ENCODE peak calls at places on chromosomes 6 and 20, in six cellular contexts. W is HTR-8/SVneo, Z is lower leg skin, Q is H7, K is suprapubic skin, M is PC-9. H is an unnamed sample.

GRCh38 chr6:73017473-73017872 is 207.8 kb downstream of the KHDC1L start:
- DNase-seq in Z (no peak), M (no peak), K (no peak), Q (no peak), W (no peak), H (no peak)

GRCh38 chr20:2866236-2866635 is 7.0 kb upstream of the PTPRA start:
- DNase-seq in K (no peak), W (no peak), Z (peak; percentile 76), M (no peak), Q (no peak), H (no peak)

GRCh38 chr6:143271024-143271423 is 179.5 kb downstream of the ADAT2 start:
- DNase-seq in M (no peak), W (peak; percentile 12), Z (no peak), Q (no peak), K (no peak), H (no peak)

GRCh38 chr20:1489764-1490436 is 1.3 kb downstream of the SIRPB2 start:
- DNase-seq in W (no peak), Q (no peak), K (no peak), M (peak; percentile 65), Z (no peak), H (no peak)

GRCh38 chr20:23096986-23097520 is 10.9 kb upstream of the CD93 start:
- DNase-seq in Q (no peak), M (no peak), Z (no peak), W (no peak), K (no peak), H (peak; percentile 20)

GRCh38 chr6:119166024-119166782 is 87.7 kb upstream of the FAM184A start:
- DNase-seq in Q (no peak), M (no peak), Z (no peak), W (no peak), K (no peak), H (no peak)

GRCh38 chr6:39207421-39208232 is 21.6 kb downstream of the KCNK5 start:
- DNase-seq in K (no peak), W (no peak), Z (no peak), Q (no peak), M (no peak), H (no peak)

GRCh38 chr20:5863040-5863811 is 87.1 kb downstream of the TRMT6 start:
- DNase-seq in W (peak; percentile 71), Q (no peak), Z (no peak), M (no peak), K (no peak), H (no peak)

GRCh38 chr20:52267418-52267817 is 75.8 kb upstream of the ZFP64 start:
- DNase-seq in Z (no peak), K (no peak), M (no peak), W (no peak), Q (no peak), H (no peak)

GRCh38 chr6:159315562-159315961 is 146.4 kb downstream of the FNDC1 start:
- DNase-seq in W (no peak), M (no peak), Q (no peak), K (no peak), Z (no peak), H (no peak)

GRCh38 chr6:89596484-89596883 is 42.1 kb downstream of the LYRM2 start:
- DNase-seq in K (no peak), W (no peak), Q (no peak), M (no peak), Z (no peak), H (no peak)

GRCh38 chr6:111154981-111155380 is 67.7 kb downstream of the SLC16A10 start:
- DNase-seq in Q (no peak), W (no peak), Z (no peak), K (no peak), M (no peak), H (no peak)

GRCh38 chr6:159110013-159110412 is 59.2 kb upstream of the FNDC1 start:
- DNase-seq in Q (peak; percentile 74), W (peak; percentile 18), M (no peak), Z (peak; percentile 62), K (no peak), H (no peak)

GRCh38 chr6:34462561-34462971 is 3.3 kb upstream of the PACSIN1 start:
- DNase-seq in Z (no peak), M (peak; percentile 73), W (peak; percentile 61), K (no peak), Q (peak; percentile 82), H (no peak)

GRCh38 chr6:36999467-37000125 is 5.9 kb upstream of the FGD2 start:
- DNase-seq in M (no peak), W (no peak), Z (no peak), K (no peak), Q (no peak), H (no peak)

GRCh38 chr6:36131517-36132220 is 1.4 kb downstream of the MAPK13 start:
- DNase-seq in M (peak; percentile 69), K (no peak), W (peak; percentile 65), Q (peak; percentile 40), Z (peak; percentile 87), H (peak; percentile 87)

GRCh38 chr6:120077489-120077888 is 727.9 kb upstream of the MAN1A1 start:
- DNase-seq in W (no peak), Q (peak; percentile 4), M (no peak), K (no peak), Z (peak; percentile 64), H (no peak)

GRCh38 chr6:33583591-33584155 is 3.6 kb upstream of the BAK1 start:
- DNase-seq in W (no peak), Q (peak; percentile 86), M (no peak), Z (no peak), K (no peak), H (no peak)

GRCh38 chr6:109791301-109791700 is 100.2 kb downstream of the FIG4 start:
- DNase-seq in W (no peak), Q (peak; percentile 55), M (no peak), Z (no peak), K (no peak), H (no peak)

GRCh38 chr20:23687986-23688385 is 852 bp downstream of the CST4 start:
- DNase-seq in M (no peak), Q (no peak), W (no peak), K (no peak), Z (no peak), H (no peak)

GRCh38 chr20:39259010-39259803 is 297.1 kb downstream of the DHX35 start:
- DNase-seq in Q (no peak), W (no peak), Z (peak; percentile 50), K (no peak), M (no peak), H (no peak)

GRCh38 chr20:56566621-56567020 is 33.6 kb downstream of the FAM209B start:
- DNase-seq in Q (no peak), Z (no peak), W (no peak), K (no peak), M (peak; percentile 66), H (no peak)

GRCh38 chr20:48405909-48406308 is 421.9 kb downstream of the PREX1 start:
- DNase-seq in W (no peak), Z (no peak), M (no peak), K (no peak), Q (peak; percentile 73), H (no peak)

GRCh38 chr20:31630187-31630790 is 7.4 kb upstream of the COX4I2 start:
- DNase-seq in Z (no peak), Q (peak; percentile 19), W (no peak), K (no peak), M (no peak), H (no peak)

GRCh38 chr20:41135187-41135887 is 2.0 kb upstream of the PLCG1 start:
- DNase-seq in Q (peak; percentile 84), K (no peak), M (peak; percentile 59), W (peak; percentile 88), Z (no peak), H (peak; percentile 88)

GRCh38 chr20:34951652-34952051 is 4.0 kb downstream of the GSS start:
- DNase-seq in W (no peak), K (no peak), M (no peak), Z (no peak), Q (peak; percentile 50), H (no peak)

GRCh38 chr6:108726726-108727339 is 121.4 kb upstream of the ARMC2 start:
- DNase-seq in W (no peak), Z (peak; percentile 29), Q (no peak), K (peak; percentile 23), M (no peak), H (no peak)

GRCh38 chr20:54219751-54220426 is 12.0 kb downstream of the PFDN4 start:
- DNase-seq in Q (no peak), Z (no peak), W (peak; percentile 76), K (no peak), M (peak; percentile 12), H (no peak)

GRCh38 chr20:37803476-37804307 is 99.2 kb upstream of the VSTM2L start:
- DNase-seq in Q (no peak), K (no peak), M (no peak), W (no peak), Z (no peak), H (no peak)

GRCh38 chr6:44003345-44004061 is 123.7 kb downstream of the MRPL14 start:
- DNase-seq in Q (peak; percentile 78), K (no peak), Z (no peak), W (no peak), M (no peak), H (no peak)

GRCh38 chr6:3176562-3177355 is 19.4 kb upstream of the TUBB2A start:
- DNase-seq in Q (no peak), M (peak; percentile 50), Z (peak; percentile 84), W (peak; percentile 85), K (no peak), H (no peak)

GRCh38 chr6:146905313-146905712 is 298.9 kb upstream of the STXBP5 start:
- DNase-seq in W (no peak), M (peak; percentile 80), Q (no peak), Z (no peak), K (no peak), H (no peak)

GRCh38 chr20:47360489-47361267 is 4.2 kb upstream of the ZMYND8 start:
- DNase-seq in W (peak; percentile 86), K (peak; percentile 88), M (peak; percentile 84), Z (peak; percentile 96), Q (peak; percentile 82), H (peak; percentile 91)

GRCh38 chr20:325889-326644 is 715 bp downstream of the SOX12 start:
- DNase-seq in M (peak; percentile 54), Q (peak; percentile 87), K (peak; percentile 89), Z (peak; percentile 91), W (no peak), H (peak; percentile 91)

GRCh38 chr6:47245745-47246371 is 63.8 kb downstream of the TNFRSF21 start:
- DNase-seq in Z (no peak), W (no peak), M (no peak), Q (no peak), K (no peak), H (no peak)

GRCh38 chr6:45845546-45845945 is 170.1 kb downstream of the CLIC5 start:
- DNase-seq in W (no peak), M (no peak), Q (no peak), K (no peak), Z (no peak), H (no peak)

GRCh38 chr20:1478566-1478965 is 11.9 kb upstream of the NSFL1C start:
- DNase-seq in M (peak; percentile 66), Q (no peak), Z (no peak), W (peak; percentile 48), K (no peak), H (no peak)

GRCh38 chr6:16146028-16146427 is 17.1 kb downstream of the MYLIP start:
- DNase-seq in M (no peak), K (no peak), Z (no peak), Q (no peak), W (no peak), H (no peak)

GRCh38 chr20:59912609-59913008 is 20.8 kb downstream of the SYCP2 start:
- DNase-seq in K (no peak), M (no peak), Q (no peak), W (no peak), Z (no peak), H (no peak)

GRCh38 chr6:84860954-84861353 is 96.6 kb upstream of the TBX18 start:
- DNase-seq in Q (no peak), Z (no peak), K (no peak), W (no peak), M (no peak), H (no peak)